ENCODE peak calls at places on chromosomes 7 and 10, in seven cellular contexts. One of them, this sample, is unnamed.

GRCh38 chr7:44709945-44710596 is 38.6 kb upstream of the ZMIZ2 start:
- DNase-seq in A549: no peak
- DNase-seq in HFF-Myc: no peak
- DNase-seq in GM06990: no peak
- DNase-seq in colonic mucosa: no peak
- DNase-seq in foreskin fibroblast: no peak
- DNase-seq in aorta: no peak
- DNase-seq in this sample: no peak

GRCh38 chr7:151837285-151838042 is 39.5 kb downstream of the PRKAG2 start:
- DNase-seq in GM06990: no peak
- DNase-seq in colonic mucosa: no peak
- DNase-seq in A549: no peak
- DNase-seq in foreskin fibroblast: no peak
- DNase-seq in HFF-Myc: no peak
- DNase-seq in aorta: peak; percentile 52
- DNase-seq in this sample: no peak

GRCh38 chr7:130367088-130367755 is 13.1 kb upstream of the CPA1 start:
- DNase-seq in colonic mucosa: no peak
- DNase-seq in GM06990: no peak
- DNase-seq in foreskin fibroblast: no peak
- DNase-seq in HFF-Myc: no peak
- DNase-seq in aorta: no peak
- DNase-seq in A549: no peak
- DNase-seq in this sample: no peak

GRCh38 chr10:100186253-100186780 is 488 bp upstream of the ERLIN1 start:
- DNase-seq in HFF-Myc: no peak
- DNase-seq in GM06990: no peak
- DNase-seq in A549: peak; percentile 48
- DNase-seq in colonic mucosa: peak; percentile 56
- DNase-seq in foreskin fibroblast: peak; percentile 30
- DNase-seq in aorta: peak; percentile 52
- DNase-seq in this sample: no peak

GRCh38 chr10:103273026-103273425 is 3.9 kb upstream of the INA start:
- DNase-seq in A549: peak; percentile 96
- DNase-seq in foreskin fibroblast: peak; percentile 99
- DNase-seq in HFF-Myc: peak; percentile 98
- DNase-seq in aorta: peak; percentile 68
- DNase-seq in colonic mucosa: no peak
- DNase-seq in GM06990: no peak
- DNase-seq in this sample: peak; percentile 99

GRCh38 chr10:14259696-14260595 is 70.8 kb downstream of the FRMD4A start:
- DNase-seq in A549: no peak
- DNase-seq in HFF-Myc: peak; percentile 27
- DNase-seq in aorta: no peak
- DNase-seq in GM06990: no peak
- DNase-seq in foreskin fibroblast: peak; percentile 39
- DNase-seq in colonic mucosa: no peak
- DNase-seq in this sample: peak; percentile 45

GRCh38 chr7:50641442-50642405 is 76.5 kb upstream of the DDC start:
- DNase-seq in colonic mucosa: no peak
- DNase-seq in foreskin fibroblast: no peak
- DNase-seq in HFF-Myc: no peak
- DNase-seq in A549: no peak
- DNase-seq in aorta: no peak
- DNase-seq in GM06990: no peak
- DNase-seq in this sample: no peak

GRCh38 chr10:4776234-4776638 is 49.8 kb upstream of the AKR1E2 start:
- DNase-seq in foreskin fibroblast: no peak
- DNase-seq in colonic mucosa: no peak
- DNase-seq in A549: no peak
- DNase-seq in aorta: no peak
- DNase-seq in GM06990: no peak
- DNase-seq in HFF-Myc: no peak
- DNase-seq in this sample: no peak

GRCh38 chr7:52017802-52018679 is 701.4 kb upstream of the COBL start:
- DNase-seq in foreskin fibroblast: no peak
- DNase-seq in GM06990: no peak
- DNase-seq in aorta: no peak
- DNase-seq in colonic mucosa: peak; percentile 36
- DNase-seq in HFF-Myc: no peak
- DNase-seq in A549: peak; percentile 19
- DNase-seq in this sample: no peak

GRCh38 chr7:2003451-2003930 is 229.3 kb downstream of the MAD1L1 start:
- DNase-seq in GM06990: no peak
- DNase-seq in foreskin fibroblast: no peak
- DNase-seq in colonic mucosa: no peak
- DNase-seq in A549: no peak
- DNase-seq in aorta: peak; percentile 36
- DNase-seq in HFF-Myc: no peak
- DNase-seq in this sample: no peak

GRCh38 chr7:44197487-44197886 is 3.3 kb upstream of the YKT6 start:
- DNase-seq in foreskin fibroblast: no peak
- DNase-seq in GM06990: no peak
- DNase-seq in aorta: no peak
- DNase-seq in A549: no peak
- DNase-seq in HFF-Myc: no peak
- DNase-seq in colonic mucosa: no peak
- DNase-seq in this sample: no peak

GRCh38 chr10:131980757-131981428 is 830 bp downstream of the BNIP3 start:
- DNase-seq in HFF-Myc: no peak
- DNase-seq in colonic mucosa: no peak
- DNase-seq in aorta: no peak
- DNase-seq in A549: no peak
- DNase-seq in foreskin fibroblast: no peak
- DNase-seq in GM06990: peak; percentile 37
- DNase-seq in this sample: no peak

GRCh38 chr10:77350711-77351119 is 286.9 kb downstream of the KCNMA1 start:
- DNase-seq in A549: peak; percentile 99
- DNase-seq in aorta: peak; percentile 83
- DNase-seq in HFF-Myc: peak; percentile 95
- DNase-seq in GM06990: no peak
- DNase-seq in foreskin fibroblast: peak; percentile 99
- DNase-seq in colonic mucosa: peak; percentile 30
- DNase-seq in this sample: peak; percentile 91

GRCh38 chr10:111004016-111004415 is 72.8 kb upstream of the ADRA2A start:
- DNase-seq in aorta: no peak
- DNase-seq in A549: no peak
- DNase-seq in foreskin fibroblast: no peak
- DNase-seq in HFF-Myc: no peak
- DNase-seq in GM06990: no peak
- DNase-seq in colonic mucosa: no peak
- DNase-seq in this sample: no peak

GRCh38 chr10:21311426-21311825 is 214.1 kb downstream of the SKIDA1 start:
- DNase-seq in aorta: no peak
- DNase-seq in foreskin fibroblast: no peak
- DNase-seq in GM06990: no peak
- DNase-seq in A549: no peak
- DNase-seq in colonic mucosa: no peak
- DNase-seq in HFF-Myc: no peak
- DNase-seq in this sample: no peak

GRCh38 chr7:80428161-80429054 is 83.5 kb downstream of the GNAT3 start:
- DNase-seq in foreskin fibroblast: peak; percentile 56
- DNase-seq in colonic mucosa: peak; percentile 24
- DNase-seq in GM06990: no peak
- DNase-seq in HFF-Myc: no peak
- DNase-seq in aorta: no peak
- DNase-seq in A549: peak; percentile 28
- DNase-seq in this sample: no peak

GRCh38 chr7:136303162-136303561 is 326.0 kb upstream of the MTPN start:
- DNase-seq in foreskin fibroblast: no peak
- DNase-seq in colonic mucosa: no peak
- DNase-seq in HFF-Myc: no peak
- DNase-seq in GM06990: no peak
- DNase-seq in A549: no peak
- DNase-seq in aorta: no peak
- DNase-seq in this sample: no peak

GRCh38 chr10:119817991-119818888 is 54.4 kb downstream of the MCMBP start:
- DNase-seq in GM06990: peak; percentile 18
- DNase-seq in A549: no peak
- DNase-seq in colonic mucosa: peak; percentile 27
- DNase-seq in HFF-Myc: no peak
- DNase-seq in foreskin fibroblast: peak; percentile 30
- DNase-seq in aorta: peak; percentile 84
- DNase-seq in this sample: no peak

GRCh38 chr7:132256721-132257212 is 319.5 kb downstream of the PLXNA4 start:
- DNase-seq in HFF-Myc: no peak
- DNase-seq in colonic mucosa: no peak
- DNase-seq in GM06990: no peak
- DNase-seq in aorta: no peak
- DNase-seq in A549: no peak
- DNase-seq in foreskin fibroblast: no peak
- DNase-seq in this sample: no peak

GRCh38 chr7:77460057-77460486 is 43.9 kb upstream of the GSAP start:
- DNase-seq in HFF-Myc: no peak
- DNase-seq in A549: no peak
- DNase-seq in foreskin fibroblast: no peak
- DNase-seq in colonic mucosa: peak; percentile 39
- DNase-seq in aorta: no peak
- DNase-seq in GM06990: no peak
- DNase-seq in this sample: no peak

GRCh38 chr10:86354761-86355540 is 11.6 kb downstream of the GRID1 start:
- DNase-seq in foreskin fibroblast: no peak
- DNase-seq in GM06990: no peak
- DNase-seq in HFF-Myc: no peak
- DNase-seq in A549: no peak
- DNase-seq in aorta: peak; percentile 48
- DNase-seq in colonic mucosa: no peak
- DNase-seq in this sample: no peak

GRCh38 chr10:86356306-86356705 is 10.3 kb downstream of the GRID1 start:
- DNase-seq in aorta: peak; percentile 33
- DNase-seq in GM06990: no peak
- DNase-seq in foreskin fibroblast: no peak
- DNase-seq in HFF-Myc: no peak
- DNase-seq in colonic mucosa: no peak
- DNase-seq in A549: no peak
- DNase-seq in this sample: no peak

GRCh38 chr10:86357041-86357440 is 9.6 kb downstream of the GRID1 start:
- DNase-seq in HFF-Myc: no peak
- DNase-seq in aorta: no peak
- DNase-seq in A549: no peak
- DNase-seq in GM06990: no peak
- DNase-seq in foreskin fibroblast: no peak
- DNase-seq in colonic mucosa: no peak
- DNase-seq in this sample: no peak

GRCh38 chr10:86353506-86354485 is 12.8 kb downstream of the GRID1 start:
- DNase-seq in foreskin fibroblast: no peak
- DNase-seq in HFF-Myc: no peak
- DNase-seq in colonic mucosa: no peak
- DNase-seq in A549: no peak
- DNase-seq in aorta: peak; percentile 40
- DNase-seq in GM06990: no peak
- DNase-seq in this sample: no peak

GRCh38 chr10:86355571-86356038 is 11.0 kb downstream of the GRID1 start:
- DNase-seq in aorta: peak; percentile 88
- DNase-seq in GM06990: no peak
- DNase-seq in HFF-Myc: no peak
- DNase-seq in A549: no peak
- DNase-seq in colonic mucosa: peak; percentile 36
- DNase-seq in foreskin fibroblast: no peak
- DNase-seq in this sample: no peak
- H3K4me3 ChIP-seq in aorta: no peak overlapping the region
- H3K4me3 ChIP-seq in GM06990: no peak overlapping the region
- H3K4me3 ChIP-seq in HFF-Myc: no peak overlapping the region
- H3K4me3 ChIP-seq in A549: no peak overlapping the region
- H3K4me3 ChIP-seq in colonic mucosa: no peak overlapping the region
- H3K4me3 ChIP-seq in foreskin fibroblast: no peak overlapping the region
- H3K4me3 ChIP-seq in this sample: no peak overlapping the region

DNA sequence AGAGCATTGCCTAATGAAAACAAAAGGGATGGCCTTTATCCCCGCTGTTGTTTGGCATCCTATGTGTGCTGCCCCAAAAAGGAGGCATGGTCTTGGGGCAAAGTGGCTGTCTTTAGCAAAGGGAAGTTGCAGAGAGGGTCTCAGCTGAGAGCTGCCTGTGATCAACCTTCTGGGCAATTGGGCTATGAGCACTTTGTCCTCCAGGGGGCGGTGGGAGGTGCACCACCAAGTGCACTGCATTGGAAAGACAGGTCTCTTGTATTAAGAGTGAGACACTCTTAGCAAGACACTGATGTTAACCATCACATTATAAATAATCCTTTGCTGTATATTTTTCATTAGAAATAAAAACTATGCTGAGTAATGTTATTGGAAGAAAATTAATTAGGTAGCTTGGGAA is 314.8 kb downstream of the POM121L12 start:
- DNase-seq in HFF-Myc: no peak
- DNase-seq in colonic mucosa: peak; percentile 19
- DNase-seq in foreskin fibroblast: no peak
- DNase-seq in aorta: no peak
- DNase-seq in GM06990: no peak
- DNase-seq in A549: no peak
- DNase-seq in this sample: no peak
- H3K4me3 ChIP-seq in HFF-Myc: no peak overlapping the region
- H3K4me3 ChIP-seq in colonic mucosa: no peak overlapping the region
- H3K4me3 ChIP-seq in foreskin fibroblast: no peak overlapping the region
- H3K4me3 ChIP-seq in aorta: no peak overlapping the region
- H3K4me3 ChIP-seq in GM06990: no peak overlapping the region
- H3K4me3 ChIP-seq in A549: no peak overlapping the region
- H3K4me3 ChIP-seq in this sample: no peak overlapping the region

DNA sequence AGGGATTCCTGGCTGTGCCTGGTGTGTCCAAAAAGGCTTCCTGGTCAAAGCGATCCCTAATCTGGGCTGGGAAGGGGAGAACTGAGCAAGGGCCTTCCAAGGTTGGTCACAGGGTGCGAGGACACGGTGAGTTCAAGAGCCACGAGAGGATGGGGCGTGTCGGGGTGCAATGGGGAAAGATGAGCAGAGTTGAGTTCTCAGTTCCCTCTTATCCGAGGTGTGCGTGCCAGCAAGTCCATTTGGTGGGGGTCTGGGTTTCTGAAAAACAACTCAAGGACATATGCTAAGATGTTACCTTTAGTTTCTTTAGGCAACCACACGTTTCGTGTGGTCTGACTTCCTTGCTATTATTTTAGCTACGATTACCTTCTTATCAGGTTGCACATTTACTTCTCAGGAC is 1.3 kb downstream of the ZNF775 start:
- DNase-seq in GM06990: peak; percentile 53
- DNase-seq in colonic mucosa: no peak
- DNase-seq in aorta: no peak
- DNase-seq in HFF-Myc: no peak
- DNase-seq in A549: no peak
- DNase-seq in foreskin fibroblast: no peak
- DNase-seq in this sample: no peak
- H3K4me3 ChIP-seq in GM06990: peak overlapping the region; percentile 86
- H3K4me3 ChIP-seq in colonic mucosa: no peak overlapping the region
- H3K4me3 ChIP-seq in aorta: no peak overlapping the region
- H3K4me3 ChIP-seq in HFF-Myc: peak overlapping the region; percentile 73
- H3K4me3 ChIP-seq in A549: peak overlapping the region; percentile 90
- H3K4me3 ChIP-seq in foreskin fibroblast: peak overlapping the region; percentile 81
- H3K4me3 ChIP-seq in this sample: no peak overlapping the region

GRCh38 chr7:123724725-123725381 is 23.9 kb downstream of the WASL start:
- DNase-seq in HFF-Myc: no peak
- DNase-seq in colonic mucosa: no peak
- DNase-seq in A549: no peak
- DNase-seq in GM06990: no peak
- DNase-seq in aorta: no peak
- DNase-seq in foreskin fibroblast: no peak
- DNase-seq in this sample: no peak
- H3K4me3 ChIP-seq in HFF-Myc: no peak overlapping the region
- H3K4me3 ChIP-seq in colonic mucosa: no peak overlapping the region
- H3K4me3 ChIP-seq in A549: no peak overlapping the region
- H3K4me3 ChIP-seq in GM06990: no peak overlapping the region
- H3K4me3 ChIP-seq in aorta: no peak overlapping the region
- H3K4me3 ChIP-seq in foreskin fibroblast: no peak overlapping the region
- H3K4me3 ChIP-seq in this sample: no peak overlapping the region

GRCh38 chr10:117716896-117717295 is 174.3 kb downstream of the EMX2 start:
- DNase-seq in foreskin fibroblast: no peak
- DNase-seq in GM06990: no peak
- DNase-seq in HFF-Myc: no peak
- DNase-seq in colonic mucosa: no peak
- DNase-seq in aorta: no peak
- DNase-seq in A549: no peak
- DNase-seq in this sample: no peak
- H3K4me3 ChIP-seq in foreskin fibroblast: no peak overlapping the region
- H3K4me3 ChIP-seq in GM06990: no peak overlapping the region
- H3K4me3 ChIP-seq in HFF-Myc: no peak overlapping the region
- H3K4me3 ChIP-seq in colonic mucosa: no peak overlapping the region
- H3K4me3 ChIP-seq in aorta: no peak overlapping the region
- H3K4me3 ChIP-seq in A549: no peak overlapping the region
- H3K4me3 ChIP-seq in this sample: no peak overlapping the region

This sample was measured in AG09309.